ENCODE peak calls at places on chromosome 13, in six cellular contexts. Y is LNCaP clone FGC, E is pancreas, M is astrocyte of the spinal cord, A is body of pancreas, F is HFF-Myc. U is an unnamed sample.
A peak's percentile ranks its signal among the peaks of the same experiment; 100 is the strongest.

GRCh38 chr13:79647518-79647917 is 166.6 kb downstream of the NDFIP2 start:
- DNase-seq in Y (no peak), E (no peak), M (no peak), A (no peak), F (no peak), U (no peak)

GRCh38 chr13:37833411-37833810 is 36.2 kb downstream of the TRPC4 start:
- DNase-seq in Y (no peak), E (no peak), M (no peak), A (no peak), F (no peak), U (no peak)

GRCh38 chr13:104025303-104025702 is 959.1 kb upstream of the SLC10A2 start:
- DNase-seq in Y (no peak), E (no peak), M (no peak), A (no peak), F (no peak), U (peak; percentile 40)

GRCh38 chr13:72507394-72508199 is 219.8 kb downstream of the MZT1 start:
- DNase-seq in Y (no peak), E (no peak), M (no peak), A (no peak), F (no peak), U (peak; percentile 9)

GRCh38 chr13:29454931-29455481 is 140.5 kb downstream of the SLC7A1 start:
- DNase-seq in Y (no peak), E (no peak), M (no peak), A (no peak), F (no peak), U (peak; percentile 14)

GRCh38 chr13:20125783-20126165 is 35.1 kb downstream of the GJA3 start:
- DNase-seq in Y (no peak), E (no peak), M (no peak), A (no peak), F (no peak), U (no peak)

GRCh38 chr13:99339230-99339721 is 32.1 kb upstream of the GPR183 start:
- DNase-seq in Y (no peak), E (no peak), M (no peak), A (no peak), F (no peak), U (no peak)

GRCh38 chr13:53206455-53206854 is 177.8 kb downstream of the OLFM4 start:
- DNase-seq in Y (no peak), E (no peak), M (no peak), A (no peak), F (no peak), U (no peak)

GRCh38 chr13:70191034-70191433 is 82.8 kb upstream of the KLHL1 start:
- DNase-seq in Y (no peak), E (no peak), M (no peak), A (no peak), F (no peak), U (no peak)

GRCh38 chr13:92677571-92677970 is 549.0 kb upstream of the GPC6 start:
- DNase-seq in Y (peak; percentile 15), E (no peak), M (no peak), A (no peak), F (no peak), U (no peak)

GRCh38 chr13:110818747-110819146 is 96.1 kb downstream of the ANKRD10 start:
- DNase-seq in Y (no peak), E (no peak), M (no peak), A (no peak), F (no peak), U (no peak)

GRCh38 chr13:67296511-67296910 is 66.4 kb upstream of the PCDH9 start:
- DNase-seq in Y (no peak), E (no peak), M (peak; percentile 9), A (no peak), F (no peak), U (peak; percentile 86)

GRCh38 chr13:109654341-109655205 is 131.8 kb downstream of the IRS2 start:
- DNase-seq in Y (no peak), E (no peak), M (no peak), A (no peak), F (no peak), U (peak; percentile 72)

GRCh38 chr13:45292176-45292575 is 48.8 kb downstream of the TPT1 start:
- DNase-seq in Y (no peak), E (no peak), M (no peak), A (no peak), F (no peak), U (no peak)

GRCh38 chr13:98672947-98673545 is 79.4 kb downstream of the SLC15A1 start:
- DNase-seq in Y (peak; percentile 46), E (peak; percentile 77), M (peak; percentile 78), A (peak; percentile 73), F (peak; percentile 49), U (peak; percentile 85)

GRCh38 chr13:73136776-73137175 is 78.0 kb downstream of the KLF5 start:
- DNase-seq in Y (no peak), E (no peak), M (no peak), A (no peak), F (no peak), U (no peak)

GRCh38 chr13:42649761-42650289 is 75.9 kb downstream of the TNFSF11 start:
- DNase-seq in Y (no peak), E (no peak), M (no peak), A (no peak), F (no peak), U (no peak)

GRCh38 chr13:90238433-90238832 is 1109.1 kb upstream of the MIR17HG start:
- DNase-seq in Y (peak; percentile 11), E (no peak), M (peak; percentile 29), A (no peak), F (no peak), U (peak; percentile 8)

GRCh38 chr13:80276371-80277289 is 64.3 kb downstream of the SPRY2 start:
- DNase-seq in Y (no peak), E (no peak), M (peak; percentile 23), A (no peak), F (no peak), U (peak; percentile 34)

GRCh38 chr13:77697208-77698103 is at the start of gene SLAIN1:
- DNase-seq in Y (no peak), E (peak; percentile 88), M (peak; percentile 70), A (peak; percentile 87), F (no peak), U (peak; percentile 20)

GRCh38 chr13:46687810-46688209 is 109.2 kb downstream of the ESD start:
- DNase-seq in Y (no peak), E (peak; percentile 33), M (peak; percentile 36), A (peak; percentile 35), F (peak; percentile 26), U (peak; percentile 64)

GRCh38 chr13:51912091-51912490 is 50.3 kb downstream of the CCDC70 start:
- DNase-seq in Y (peak; percentile 72), E (peak; percentile 23), M (no peak), A (peak; percentile 16), F (no peak), U (peak; percentile 5)

GRCh38 chr13:111324736-111325135 is 4.3 kb downstream of the TEX29 start:
- DNase-seq in Y (no peak), E (no peak), M (no peak), A (no peak), F (no peak), U (no peak)

GRCh38 chr13:22423261-22423660 is 752.4 kb downstream of the FGF9 start:
- DNase-seq in Y (no peak), E (no peak), M (no peak), A (no peak), F (no peak), U (no peak)

GRCh38 chr13:29954082-29955043 is 103.9 kb upstream of the UBL3 start:
- DNase-seq in Y (no peak), E (no peak), M (no peak), A (no peak), F (no peak), U (no peak)

GRCh38 chr13:78323848-78324247 is 279.5 kb downstream of the POU4F1 start:
- DNase-seq in Y (peak; percentile 25), E (no peak), M (no peak), A (no peak), F (no peak), U (peak; percentile 40)

GRCh38 chr13:86445584-86446140 is 646.4 kb upstream of the SLITRK6 start:
- DNase-seq in Y (no peak), E (no peak), M (peak; percentile 74), A (no peak), F (no peak), U (no peak)

GRCh38 chr13:45974500-45974899 is 78.0 kb downstream of the ZC3H13 start:
- DNase-seq in Y (no peak), E (no peak), M (no peak), A (no peak), F (no peak), U (no peak)

GRCh38 chr13:97125810-97126738 is 96.1 kb upstream of the MBNL2 start:
- DNase-seq in Y (no peak), E (no peak), M (peak; percentile 48), A (no peak), F (no peak), U (peak; percentile 56)

DNA sequence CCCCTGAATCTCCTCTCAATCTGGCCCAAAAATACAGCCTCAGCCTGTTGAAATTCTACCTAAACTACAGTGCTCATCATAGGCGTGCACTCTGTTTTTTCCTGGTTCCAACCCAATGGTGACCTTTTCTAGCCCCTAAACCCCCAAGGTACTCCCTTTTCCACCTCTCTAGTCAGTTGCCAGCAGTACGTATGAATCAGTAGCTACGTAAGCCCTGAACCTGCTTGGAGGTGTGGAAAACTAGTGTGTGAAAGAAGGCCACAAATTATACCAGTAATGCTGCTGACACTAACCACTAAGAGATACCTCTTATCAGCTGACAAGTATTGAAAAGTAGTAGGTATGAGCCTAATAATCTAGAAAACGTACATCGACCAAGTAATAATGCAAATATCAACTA is 60.9 kb downstream of the FOXO1 start:
- DNase-seq in Y (no peak), E (no peak), M (no peak), A (no peak), F (no peak), U (no peak)
- TF ChIP-seq CTCF in Y (no peak), E (no peak), M (no peak), A (no peak), F (no peak), U (no peak)

GRCh38 chr13:27959976-27960361 is 9.1 kb downstream of the CDX2 start:
- DNase-seq in Y (no peak), E (no peak), M (no peak), A (no peak), F (no peak), U (no peak)
- H3K4me3 ChIP-seq in Y (no peak overlapping the region), E (peak overlapping the region; percentile 48), M (no peak overlapping the region), A (no peak overlapping the region), F (no peak overlapping the region), U (no peak overlapping the region)

GRCh38 chr13:26075498-26075897 is 23.7 kb upstream of the SHISA2 start:
- DNase-seq in Y (no peak), E (no peak), M (peak; percentile 10), A (no peak), F (no peak), U (no peak)
- TF ChIP-seq CTCF in Y (peak; percentile 22), E (no peak), M (no peak), A (no peak), F (no peak), U (no peak)

DNA sequence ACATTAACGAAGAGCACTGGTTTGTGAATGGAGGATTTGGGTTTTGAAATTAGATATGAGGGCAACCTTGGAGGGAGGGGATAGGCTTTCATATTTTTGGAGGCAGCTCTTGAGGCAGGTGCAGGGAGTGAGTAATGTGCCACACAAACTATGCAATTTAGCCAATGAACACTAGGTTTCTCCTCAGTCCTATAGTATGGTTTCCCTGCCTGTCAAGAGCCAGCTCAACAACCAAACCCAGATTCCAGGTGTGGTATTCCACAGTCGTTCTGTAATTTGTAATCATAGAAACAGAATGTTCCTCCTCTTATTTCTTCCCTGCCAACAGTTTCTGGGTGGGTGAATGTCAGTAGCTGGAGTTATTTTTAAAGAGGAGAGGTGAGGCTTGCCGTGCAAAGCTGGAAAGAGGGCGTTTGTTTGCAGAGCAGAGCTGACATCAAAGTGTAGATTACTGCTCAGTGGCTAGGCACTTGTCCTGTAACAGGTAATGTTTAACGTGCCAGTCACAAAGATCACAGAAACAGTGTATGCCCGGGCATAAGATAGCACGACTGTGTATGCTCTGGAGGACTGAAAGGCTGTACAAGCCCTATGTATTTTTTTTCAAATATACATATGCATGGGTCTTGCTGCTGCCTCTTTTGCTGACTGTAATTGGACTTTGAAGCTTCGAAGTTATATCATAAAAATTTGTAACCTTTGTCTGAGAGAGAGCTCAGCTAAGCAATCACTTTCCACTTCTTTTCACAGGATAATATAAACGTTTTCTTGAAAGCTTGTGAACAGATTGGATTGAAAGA is 124.3 kb downstream of the LMO7 start:
- DNase-seq in Y (peak; percentile 41), E (peak; percentile 68), M (no peak), A (peak; percentile 67), F (no peak), U (peak; percentile 25)
- H3K4me3 ChIP-seq in Y (peak overlapping the region; percentile 39), E (peak overlapping the region; percentile 29), M (no peak overlapping the region), A (peak overlapping the region; percentile 33), F (no peak overlapping the region), U (no peak overlapping the region)

U was measured in cardiac fibroblast.